ENCODE peak calls at places on chromosome 9, in six cellular contexts. N, B, T, L, I and Z are unnamed samples.

GRCh38 chr9:126763130-126763764 is 41.6 kb upstream of the ZBTB43 start:
- DNase-seq in N (no peak), B (no peak), T (no peak), L (no peak), I (no peak), Z (no peak)

GRCh38 chr9:94082553-94082952 is 1.7 kb upstream of the PTPDC1 start:
- DNase-seq in N (peak), B (no peak), T (no peak), L (no peak), I (no peak), Z (no peak)

GRCh38 chr9:129131300-129132145 is 20.3 kb downstream of the PTPA start:
- DNase-seq in N (peak), B (peak), T (peak), L (peak), I (peak), Z (peak)

GRCh38 chr9:129486496-129487306 is 134.2 kb downstream of the C9orf50 start:
- DNase-seq in N (peak), B (no peak), T (peak), L (no peak), I (no peak), Z (peak)

GRCh38 chr9:121819511-121820231 is 168.2 kb downstream of the DAB2IP start:
- DNase-seq in N (peak), B (peak), T (no peak), L (no peak), I (no peak), Z (no peak)

GRCh38 chr9:34719021-34719768 is 9.3 kb upstream of the CCL21 start:
- DNase-seq in N (no peak), B (no peak), T (no peak), L (no peak), I (no peak), Z (no peak)

GRCh38 chr9:32581512-32582143 is 8.7 kb upstream of the NDUFB6 start:
- DNase-seq in N (peak), B (peak), T (no peak), L (no peak), I (no peak), Z (peak)

GRCh38 chr9:131459056-131459455 is 43.7 kb upstream of the POMT1 start:
- DNase-seq in N (no peak), B (no peak), T (no peak), L (no peak), I (no peak), Z (no peak)

GRCh38 chr9:134406366-134407122 is 80.3 kb downstream of the RXRA start:
- DNase-seq in N (no peak), B (no peak), T (no peak), L (no peak), I (peak), Z (no peak)

GRCh38 chr9:3740690-3741419 is 215.1 kb upstream of the RFX3 start:
- DNase-seq in N (peak), B (no peak), T (no peak), L (no peak), I (no peak), Z (peak)

GRCh38 chr9:94156549-94157407 is 72.5 kb downstream of the PTPDC1 start:
- DNase-seq in N (peak), B (no peak), T (peak), L (no peak), I (no peak), Z (no peak)

GRCh38 chr9:69145148-69145547 is 28.9 kb upstream of the TJP2 start:
- DNase-seq in N (no peak), B (no peak), T (no peak), L (no peak), I (no peak), Z (no peak)

GRCh38 chr9:109166171-109166770 is 778 bp downstream of the FRRS1L start:
- DNase-seq in N (no peak), B (no peak), T (no peak), L (no peak), I (no peak), Z (peak)

GRCh38 chr9:130334915-130335314 is 69.4 kb downstream of the HMCN2 start:
- DNase-seq in N (no peak), B (no peak), T (no peak), L (no peak), I (no peak), Z (no peak)

GRCh38 chr9:137088121-137088520 is 1.3 kb downstream of the MAN1B1 start:
- DNase-seq in N (no peak), B (no peak), T (no peak), L (no peak), I (no peak), Z (no peak)

GRCh38 chr9:12849486-12850010 is 74.7 kb downstream of the LURAP1L start:
- DNase-seq in N (no peak), B (no peak), T (no peak), L (no peak), I (no peak), Z (no peak)

GRCh38 chr9:124180557-124180956 is 77.2 kb upstream of the NEK6 start:
- DNase-seq in N (peak), B (peak), T (peak), L (no peak), I (peak), Z (no peak)

GRCh38 chr9:108386859-108387384 is 468.9 kb downstream of the ACTL7B start:
- DNase-seq in N (peak), B (no peak), T (no peak), L (no peak), I (no peak), Z (no peak)

GRCh38 chr9:89576404-89576824 is 28.4 kb upstream of the GADD45G start:
- DNase-seq in N (peak), B (no peak), T (no peak), L (no peak), I (no peak), Z (peak)

GRCh38 chr9:70600479-70600878 is 186.0 kb upstream of the KLF9 start:
- DNase-seq in N (peak), B (no peak), T (no peak), L (no peak), I (no peak), Z (peak)

GRCh38 chr9:1238407-1238806 is 188.2 kb downstream of the DMRT2 start:
- DNase-seq in N (no peak), B (no peak), T (no peak), L (no peak), I (no peak), Z (no peak)

GRCh38 chr9:90433398-90433890 is 209.2 kb downstream of the DIRAS2 start:
- DNase-seq in N (peak), B (no peak), T (no peak), L (no peak), I (no peak), Z (peak)

GRCh38 chr9:96482471-96482870 is 32.5 kb downstream of the HABP4 start:
- DNase-seq in N (no peak), B (no peak), T (no peak), L (no peak), I (no peak), Z (no peak)

GRCh38 chr9:120970249-120970648 is 43.7 kb upstream of the TRAF1 start:
- DNase-seq in N (peak), B (no peak), T (no peak), L (no peak), I (no peak), Z (no peak)

GRCh38 chr9:112249277-112249676 is 74.2 kb upstream of the SUSD1 start:
- DNase-seq in N (peak), B (no peak), T (no peak), L (no peak), I (no peak), Z (no peak)

GRCh38 chr9:89359018-89359417 is 40.7 kb downstream of the SECISBP2 start:
- DNase-seq in N (peak), B (peak), T (no peak), L (no peak), I (peak), Z (peak)

GRCh38 chr9:76592105-76593010 is 133.4 kb downstream of the GCNT1 start:
- DNase-seq in N (peak), B (no peak), T (no peak), L (no peak), I (no peak), Z (no peak)

GRCh38 chr9:83032065-83032625 is 30.8 kb downstream of the RASEF start:
- DNase-seq in N (no peak), B (no peak), T (no peak), L (no peak), I (no peak), Z (no peak)

GRCh38 chr9:97598461-97599288 is 34.5 kb downstream of the TSTD2 start:
- DNase-seq in N (peak), B (peak), T (peak), L (peak), I (peak), Z (peak)

GRCh38 chr9:27353405-27354229 is 56.7 kb upstream of the EQTN start:
- DNase-seq in N (no peak), B (peak), T (no peak), L (no peak), I (peak), Z (peak)